ENCODE peak calls at places on chromosomes 12 and 14, in five cellular contexts. N is K562, G is IMR-90, F is SK-N-SH, L is GM12878. Z is an unnamed sample.

GRCh38 chr14:75278422-75279152 is at the start of gene FOS:
- DNase-seq in N (peak; percentile 90), G (peak; percentile 96), F (peak; percentile 98), L (no peak), Z (peak; percentile 96)

GRCh38 chr14:71137536-71138235 is 230.4 kb downstream of the PCNX1 start:
- DNase-seq in N (no peak), G (no peak), F (no peak), L (no peak), Z (no peak)

GRCh38 chr14:41505491-41505890 is 101.2 kb upstream of the LRFN5 start:
- DNase-seq in N (no peak), G (no peak), F (no peak), L (no peak), Z (no peak)

GRCh38 chr14:105430535-105430934 is 10.9 kb downstream of the MTA1 start:
- DNase-seq in N (no peak), G (peak; percentile 66), F (no peak), L (no peak), Z (peak; percentile 36)

GRCh38 chr12:25241171-25242020 is 9.3 kb downstream of the KRAS start:
- DNase-seq in N (peak; percentile 34), G (peak; percentile 71), F (peak; percentile 27), L (no peak), Z (no peak)

GRCh38 chr12:27319848-27320247 is 12.8 kb upstream of the BMAL2 start:
- DNase-seq in N (no peak), G (no peak), F (no peak), L (no peak), Z (no peak)

GRCh38 chr12:46831335-46832083 is 5.7 kb upstream of the SLC38A4 start:
- DNase-seq in N (no peak), G (no peak), F (peak; percentile 16), L (no peak), Z (no peak)

GRCh38 chr14:105065280-105066228 is at the start of gene GPR132:
- DNase-seq in N (no peak), G (no peak), F (no peak), L (peak; percentile 93), Z (no peak)

GRCh38 chr14:50620341-50620740 is 47.8 kb downstream of the SAV1 start:
- DNase-seq in N (no peak), G (peak; percentile 37), F (no peak), L (no peak), Z (no peak)

GRCh38 chr14:33767721-33768457 is 183.0 kb downstream of the EGLN3 start:
- DNase-seq in N (no peak), G (no peak), F (no peak), L (no peak), Z (no peak)

GRCh38 chr14:99931308-99931707 is 133.9 kb upstream of the EVL start:
- DNase-seq in N (no peak), G (no peak), F (no peak), L (no peak), Z (no peak)

GRCh38 chr12:4069046-4070010 is 196.1 kb upstream of the PARP11 start:
- DNase-seq in N (no peak), G (no peak), F (no peak), L (no peak), Z (no peak)

GRCh38 chr12:18250313-18250916 is 10.9 kb upstream of the PIK3C2G start:
- DNase-seq in N (peak; percentile 43), G (peak; percentile 76), F (peak; percentile 26), L (no peak), Z (peak; percentile 18)
- TF ChIP-seq RCOR1 in N (no peak), G (no peak), F (no peak), L (no peak), Z (no peak)

DNA sequence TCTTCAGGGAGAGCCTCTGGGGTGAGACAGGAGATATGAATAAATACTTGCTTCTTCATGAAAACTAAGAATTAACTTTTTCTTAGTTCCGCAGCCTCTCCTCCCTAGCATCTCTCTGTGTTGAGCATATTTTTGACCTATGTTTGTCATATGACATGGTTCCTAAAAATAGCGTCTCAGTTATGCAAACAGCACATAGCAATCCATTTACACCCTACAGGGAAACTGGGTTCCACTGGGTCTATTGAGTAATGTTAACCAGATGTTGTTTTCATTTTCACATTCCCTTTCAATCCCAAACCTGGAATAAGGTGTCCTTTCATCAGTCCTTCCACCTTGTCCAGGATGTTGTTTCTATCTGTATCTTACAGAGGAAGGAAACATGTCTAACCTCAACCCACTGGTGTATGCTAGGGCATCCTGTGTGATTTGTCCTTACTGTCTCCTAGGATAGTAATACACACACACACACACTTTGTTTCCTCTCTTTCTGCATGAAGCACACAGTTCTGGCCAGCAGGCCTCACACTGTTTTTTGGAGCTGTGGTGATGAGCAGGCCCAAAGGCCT is 1543.5 kb downstream of the AACS start:
- DNase-seq in N (no peak), G (no peak), F (no peak), L (no peak), Z (no peak)
- TF ChIP-seq RCOR1 in N (no peak), G (no peak), F (no peak), L (no peak), Z (no peak)

DNA sequence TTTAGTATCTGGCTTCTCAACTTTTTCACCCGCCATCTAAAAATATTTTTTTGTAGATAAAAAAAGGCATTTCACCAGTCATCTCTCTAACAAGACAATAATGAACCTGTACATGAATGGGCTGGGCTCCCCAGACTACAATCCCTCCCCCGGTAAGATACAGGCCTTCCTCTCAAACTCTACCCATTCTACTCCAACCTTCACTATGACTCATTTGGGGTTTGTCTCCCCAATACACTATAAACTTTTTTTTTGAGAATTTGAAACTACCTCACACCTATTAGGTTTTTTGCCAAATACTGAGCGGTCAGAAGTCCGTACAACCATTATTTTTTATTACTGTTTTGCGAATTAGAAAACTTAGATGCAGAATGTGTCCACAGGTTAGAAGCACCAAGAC is 784 bp downstream of the RPL6 start:
- DNase-seq in N (no peak), G (no peak), F (no peak), L (no peak), Z (no peak)
- TF ChIP-seq RCOR1 in N (no peak), G (no peak), F (no peak), L (no peak), Z (no peak)

GRCh38 chr14:70047598-70048312 is 141.0 kb downstream of the SLC8A3 start:
- DNase-seq in N (no peak), G (no peak), F (no peak), L (no peak), Z (peak; percentile 84)

GRCh38 chr14:70057519-70058136 is 131.1 kb downstream of the SLC8A3 start:
- DNase-seq in N (no peak), G (no peak), F (no peak), L (no peak), Z (no peak)

GRCh38 chr14:70048313-70048654 is 140.5 kb downstream of the SLC8A3 start:
- DNase-seq in N (no peak), G (no peak), F (no peak), L (no peak), Z (no peak)

DNA sequence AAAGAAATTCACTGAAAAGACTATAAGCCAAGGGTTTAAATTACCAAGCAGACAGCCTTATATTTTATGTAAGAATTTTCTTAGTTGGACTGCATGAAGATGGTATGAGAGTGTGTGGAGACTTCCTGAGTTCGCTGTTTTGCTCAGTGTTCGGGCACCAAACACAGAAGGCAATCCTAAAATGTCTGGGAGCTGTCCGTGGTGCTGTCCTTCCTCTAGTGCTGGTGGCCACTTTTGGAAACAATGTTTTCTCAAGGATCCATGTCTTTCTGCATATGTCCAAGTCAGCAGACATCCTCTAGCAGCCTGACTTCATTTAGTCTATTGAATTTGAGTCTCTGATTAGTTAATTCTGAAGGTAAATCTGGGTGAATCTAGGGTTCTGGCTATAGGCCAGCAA is 135.8 kb downstream of the SLC8A3 start:
- DNase-seq in N (peak; percentile 20), G (peak; percentile 28), F (no peak), L (no peak), Z (no peak)
- TF ChIP-seq RCOR1 in N (no peak), G (no peak), F (no peak), L (no peak), Z (no peak)

DNA sequence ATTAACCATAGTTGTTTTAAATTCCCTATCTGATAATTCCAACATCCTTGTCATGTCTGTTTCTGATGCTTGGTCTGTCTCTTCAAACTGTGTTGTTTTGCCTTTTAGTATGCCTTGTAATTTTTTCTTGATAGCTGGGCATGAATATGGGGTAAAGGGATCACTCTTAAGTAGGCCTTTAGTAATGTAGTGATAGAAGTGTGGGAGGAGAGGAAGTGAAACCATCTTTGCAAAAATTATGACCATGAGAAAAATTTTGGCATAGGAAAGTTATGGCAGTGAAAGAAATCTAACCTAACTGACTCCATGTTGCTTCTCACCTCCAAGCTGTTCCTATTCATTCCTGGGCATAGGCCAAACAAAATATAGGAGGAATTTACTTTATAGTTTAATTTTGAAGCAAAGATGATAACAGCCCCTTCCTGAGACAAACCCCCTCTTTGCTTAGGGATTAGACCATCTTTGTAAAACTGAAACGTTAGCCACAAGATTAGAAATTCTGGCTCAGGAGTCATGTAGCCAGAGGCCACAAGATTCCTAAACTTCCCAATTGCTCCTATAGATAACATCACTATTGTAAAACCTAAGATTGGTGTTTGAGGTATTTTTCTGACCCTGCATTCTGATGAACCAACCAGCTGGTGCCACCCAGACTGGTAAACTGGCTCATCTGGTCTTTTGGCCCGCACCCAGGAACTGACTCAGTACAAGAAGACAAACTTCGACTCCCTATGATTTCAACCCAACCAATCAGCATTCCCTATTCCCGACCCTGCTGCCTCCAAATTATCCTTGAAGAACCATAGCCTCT is 45.8 kb downstream of the CRADD start:
- DNase-seq in N (no peak), G (no peak), F (no peak), L (no peak), Z (no peak)
- TF ChIP-seq RCOR1 in N (no peak), G (no peak), F (no peak), L (no peak), Z (no peak)